ENCODE peak calls at places on chromosomes 13 and 19, in six cellular contexts. One of them, this sample, is unnamed.

GRCh38 chr19:412356-413355 is 3.7 kb upstream of the C2CD4C start:
- DNase-seq in GM10248: no peak
- DNase-seq in HCT116: no peak
- DNase-seq in H1: peak
- DNase-seq in small intestine: no peak
- DNase-seq in HFF-Myc: no peak
- DNase-seq in this sample: peak

GRCh38 chr19:43759515-43759914 is 4.8 kb upstream of the SMG9 start:
- DNase-seq in GM10248: no peak
- DNase-seq in HCT116: peak
- DNase-seq in H1: no peak
- DNase-seq in small intestine: no peak
- DNase-seq in HFF-Myc: peak
- DNase-seq in this sample: no peak

GRCh38 chr19:1011831-1012333 is 9.0 kb downstream of the TMEM259 start:
- DNase-seq in GM10248: no peak
- DNase-seq in HCT116: no peak
- DNase-seq in H1: no peak
- DNase-seq in small intestine: no peak
- DNase-seq in HFF-Myc: no peak
- DNase-seq in this sample: no peak

GRCh38 chr19:33746159-33746558 is 50.5 kb upstream of the KCTD15 start:
- DNase-seq in GM10248: no peak
- DNase-seq in HCT116: no peak
- DNase-seq in H1: no peak
- DNase-seq in small intestine: no peak
- DNase-seq in HFF-Myc: no peak
- DNase-seq in this sample: no peak

GRCh38 chr13:39509616-39510015 is 93.4 kb downstream of the LHFPL6 start:
- DNase-seq in GM10248: no peak
- DNase-seq in HCT116: no peak
- DNase-seq in H1: no peak
- DNase-seq in small intestine: no peak
- DNase-seq in HFF-Myc: no peak
- DNase-seq in this sample: no peak

GRCh38 chr19:2782357-2782935 is 627 bp downstream of the SGTA start:
- DNase-seq in GM10248: no peak
- DNase-seq in HCT116: no peak
- DNase-seq in H1: no peak
- DNase-seq in small intestine: peak
- DNase-seq in HFF-Myc: no peak
- DNase-seq in this sample: no peak

GRCh38 chr13:89294115-89294867 is 1623.1 kb downstream of the SLITRK5 start:
- DNase-seq in GM10248: no peak
- DNase-seq in HCT116: no peak
- DNase-seq in H1: no peak
- DNase-seq in small intestine: no peak
- DNase-seq in HFF-Myc: no peak
- DNase-seq in this sample: no peak

GRCh38 chr19:34994643-34995471 is 5.3 kb upstream of the GRAMD1A start:
- DNase-seq in GM10248: no peak
- DNase-seq in HCT116: no peak
- DNase-seq in H1: no peak
- DNase-seq in small intestine: peak
- DNase-seq in HFF-Myc: no peak
- DNase-seq in this sample: no peak

GRCh38 chr13:95485045-95485517 is 67.4 kb upstream of the CLDN10 start:
- DNase-seq in GM10248: no peak
- DNase-seq in HCT116: no peak
- DNase-seq in H1: no peak
- DNase-seq in small intestine: no peak
- DNase-seq in HFF-Myc: no peak
- DNase-seq in this sample: no peak

GRCh38 chr19:17091758-17092333 is 16.3 kb downstream of the MYO9B start:
- DNase-seq in GM10248: peak
- DNase-seq in HCT116: no peak
- DNase-seq in H1: no peak
- DNase-seq in small intestine: no peak
- DNase-seq in HFF-Myc: no peak
- DNase-seq in this sample: no peak

GRCh38 chr13:42894765-42895181 is 97.3 kb downstream of the EPSTI1 start:
- DNase-seq in GM10248: no peak
- DNase-seq in HCT116: no peak
- DNase-seq in H1: no peak
- DNase-seq in small intestine: no peak
- DNase-seq in HFF-Myc: peak
- DNase-seq in this sample: no peak

GRCh38 chr19:1487576-1488281 is 2.4 kb downstream of the PCSK4 start:
- DNase-seq in GM10248: no peak
- DNase-seq in HCT116: no peak
- DNase-seq in H1: no peak
- DNase-seq in small intestine: no peak
- DNase-seq in HFF-Myc: no peak
- DNase-seq in this sample: no peak

GRCh38 chr19:46186101-46186716 is 38.2 kb downstream of the IGFL2 start:
- DNase-seq in GM10248: no peak
- DNase-seq in HCT116: no peak
- DNase-seq in H1: no peak
- DNase-seq in small intestine: no peak
- DNase-seq in HFF-Myc: no peak
- DNase-seq in this sample: no peak

GRCh38 chr19:45340232-45340898 is at the start of gene KLC3:
- DNase-seq in GM10248: peak
- DNase-seq in HCT116: peak
- DNase-seq in H1: peak
- DNase-seq in small intestine: peak
- DNase-seq in HFF-Myc: no peak
- DNase-seq in this sample: no peak

GRCh38 chr19:1468274-1469199 is 10.5 kb downstream of the C19orf25 start:
- DNase-seq in GM10248: no peak
- DNase-seq in HCT116: no peak
- DNase-seq in H1: peak
- DNase-seq in small intestine: no peak
- DNase-seq in HFF-Myc: no peak
- DNase-seq in this sample: no peak

GRCh38 chr13:50179977-50180376 is 164.7 kb downstream of the KCNRG start:
- DNase-seq in GM10248: no peak
- DNase-seq in HCT116: no peak
- DNase-seq in H1: no peak
- DNase-seq in small intestine: no peak
- DNase-seq in HFF-Myc: no peak
- DNase-seq in this sample: no peak

GRCh38 chr13:39527961-39528720 is 74.9 kb downstream of the LHFPL6 start:
- DNase-seq in GM10248: no peak
- DNase-seq in HCT116: peak
- DNase-seq in H1: no peak
- DNase-seq in small intestine: no peak
- DNase-seq in HFF-Myc: peak
- DNase-seq in this sample: no peak

GRCh38 chr19:47417746-47418594 is 1.4 kb downstream of the MEIS3 start:
- DNase-seq in GM10248: no peak
- DNase-seq in HCT116: no peak
- DNase-seq in H1: peak
- DNase-seq in small intestine: no peak
- DNase-seq in HFF-Myc: no peak
- DNase-seq in this sample: no peak

GRCh38 chr13:83378901-83379300 is 503.4 kb downstream of the SLITRK1 start:
- DNase-seq in GM10248: no peak
- DNase-seq in HCT116: no peak
- DNase-seq in H1: no peak
- DNase-seq in small intestine: no peak
- DNase-seq in HFF-Myc: no peak
- DNase-seq in this sample: no peak

GRCh38 chr13:84940801-84941200 is 858.4 kb downstream of the SLITRK6 start:
- DNase-seq in GM10248: no peak
- DNase-seq in HCT116: no peak
- DNase-seq in H1: no peak
- DNase-seq in small intestine: no peak
- DNase-seq in HFF-Myc: no peak
- DNase-seq in this sample: no peak

GRCh38 chr19:40578442-40578908 is 1.8 kb downstream of the SHKBP1 start:
- DNase-seq in GM10248: no peak
- DNase-seq in HCT116: no peak
- DNase-seq in H1: peak
- DNase-seq in small intestine: peak
- DNase-seq in HFF-Myc: no peak
- DNase-seq in this sample: no peak

GRCh38 chr13:113354831-113355610 is 8.9 kb downstream of the GRTP1 start:
- DNase-seq in GM10248: no peak
- DNase-seq in HCT116: no peak
- DNase-seq in H1: no peak
- DNase-seq in small intestine: no peak
- DNase-seq in HFF-Myc: no peak
- DNase-seq in this sample: no peak

GRCh38 chr19:15289673-15290072 is 42.7 kb downstream of the BRD4 start:
- DNase-seq in GM10248: no peak
- DNase-seq in HCT116: no peak
- DNase-seq in H1: no peak
- DNase-seq in small intestine: no peak
- DNase-seq in HFF-Myc: no peak
- DNase-seq in this sample: no peak

GRCh38 chr13:86945596-86945995 is 725.6 kb upstream of the SLITRK5 start:
- DNase-seq in GM10248: no peak
- DNase-seq in HCT116: no peak
- DNase-seq in H1: no peak
- DNase-seq in small intestine: peak
- DNase-seq in HFF-Myc: no peak
- DNase-seq in this sample: no peak

GRCh38 chr19:4061178-4061682 is 5.5 kb downstream of the ZBTB7A start:
- DNase-seq in GM10248: no peak
- DNase-seq in HCT116: no peak
- DNase-seq in H1: no peak
- DNase-seq in small intestine: peak
- DNase-seq in HFF-Myc: no peak
- DNase-seq in this sample: no peak

GRCh38 chr13:98285317-98285716 is 108.2 kb upstream of the RNF113B start:
- DNase-seq in GM10248: no peak
- DNase-seq in HCT116: no peak
- DNase-seq in H1: no peak
- DNase-seq in small intestine: no peak
- DNase-seq in HFF-Myc: no peak
- DNase-seq in this sample: peak

GRCh38 chr19:8194528-8195275 is 14.5 kb upstream of the CERS4 start:
- DNase-seq in GM10248: no peak
- DNase-seq in HCT116: no peak
- DNase-seq in H1: no peak
- DNase-seq in small intestine: peak
- DNase-seq in HFF-Myc: no peak
- DNase-seq in this sample: no peak

GRCh38 chr19:12847159-12848139 is 9.1 kb downstream of the MAST1 start:
- DNase-seq in GM10248: peak
- DNase-seq in HCT116: no peak
- DNase-seq in H1: peak
- DNase-seq in small intestine: peak
- DNase-seq in HFF-Myc: peak
- DNase-seq in this sample: peak

GRCh38 chr19:36081385-36081784 is 26.7 kb downstream of the WDR62 start:
- DNase-seq in GM10248: no peak
- DNase-seq in HCT116: no peak
- DNase-seq in H1: no peak
- DNase-seq in small intestine: no peak
- DNase-seq in HFF-Myc: no peak
- DNase-seq in this sample: no peak

GRCh38 chr19:30307191-30307974 is 64.8 kb upstream of the ZNF536 start:
- DNase-seq in GM10248: no peak
- DNase-seq in HCT116: no peak
- DNase-seq in H1: no peak
- DNase-seq in small intestine: no peak
- DNase-seq in HFF-Myc: no peak
- DNase-seq in this sample: no peak

GRCh38 chr13:91406619-91407018 is 8.2 kb downstream of the GPC5 start:
- DNase-seq in GM10248: peak
- DNase-seq in HCT116: peak
- DNase-seq in H1: peak
- DNase-seq in small intestine: peak
- DNase-seq in HFF-Myc: peak
- DNase-seq in this sample: peak

GRCh38 chr19:32041681-32042292 is 303.6 kb upstream of the ZNF507 start:
- DNase-seq in GM10248: no peak
- DNase-seq in HCT116: no peak
- DNase-seq in H1: peak
- DNase-seq in small intestine: peak
- DNase-seq in HFF-Myc: no peak
- DNase-seq in this sample: no peak

GRCh38 chr13:97191143-97191542 is 31.0 kb upstream of the MBNL2 start:
- DNase-seq in GM10248: no peak
- DNase-seq in HCT116: no peak
- DNase-seq in H1: no peak
- DNase-seq in small intestine: peak
- DNase-seq in HFF-Myc: no peak
- DNase-seq in this sample: no peak

GRCh38 chr19:36140289-36141038 is 598 bp downstream of the CAPNS1 start:
- DNase-seq in GM10248: peak
- DNase-seq in HCT116: no peak
- DNase-seq in H1: peak
- DNase-seq in small intestine: peak
- DNase-seq in HFF-Myc: no peak
- DNase-seq in this sample: no peak

GRCh38 chr13:23903906-23904280 is 6.6 kb upstream of the C1QTNF9B start:
- DNase-seq in GM10248: no peak
- DNase-seq in HCT116: no peak
- DNase-seq in H1: peak
- DNase-seq in small intestine: no peak
- DNase-seq in HFF-Myc: no peak
- DNase-seq in this sample: no peak

GRCh38 chr19:47742636-47743035 is 2.7 kb upstream of the NOP53 start:
- DNase-seq in GM10248: no peak
- DNase-seq in HCT116: no peak
- DNase-seq in H1: no peak
- DNase-seq in small intestine: no peak
- DNase-seq in HFF-Myc: no peak
- DNase-seq in this sample: no peak

GRCh38 chr19:1266818-1267440 is 2.2 kb upstream of the CIRBP start:
- DNase-seq in GM10248: no peak
- DNase-seq in HCT116: no peak
- DNase-seq in H1: peak
- DNase-seq in small intestine: peak
- DNase-seq in HFF-Myc: no peak
- DNase-seq in this sample: no peak

This sample was measured in NCI-H2107.